ENCODE peak calls at places on chromosomes 11 and 22, in six cellular contexts. T, L, R, U, F and H are unnamed samples.

GRCh38 chr11:100576044-100577021 is 110.8 kb upstream of the ARHGAP42 start:
- DNase-seq in T (peak; percentile 19), L (no peak), R (peak; percentile 68), U (no peak), F (peak; percentile 44), H (no peak)

GRCh38 chr22:44049369-44050231 is 25.5 kb downstream of the PARVB start:
- DNase-seq in T (no peak), L (no peak), R (no peak), U (no peak), F (no peak), H (no peak)

GRCh38 chr11:2929880-2930704 is 872 bp upstream of the PHLDA2 start:
- DNase-seq in T (peak; percentile 79), L (peak; percentile 65), R (peak; percentile 76), U (peak; percentile 74), F (no peak), H (no peak)

GRCh38 chr11:115078461-115079438 is 400.4 kb downstream of the NXPE2 start:
- DNase-seq in T (no peak), L (no peak), R (no peak), U (no peak), F (no peak), H (no peak)

GRCh38 chr22:44331881-44332714 is 19.3 kb upstream of the SHISAL1 start:
- DNase-seq in T (no peak), L (no peak), R (no peak), U (no peak), F (no peak), H (no peak)

GRCh38 chr11:76672431-76673163 is 2.0 kb upstream of the LRRC32 start:
- DNase-seq in T (no peak), L (peak; percentile 52), R (no peak), U (no peak), F (peak; percentile 97), H (peak; percentile 52)

GRCh38 chr11:30949838-30950237 is 363.7 kb upstream of the MPPED2 start:
- DNase-seq in T (no peak), L (no peak), R (no peak), U (no peak), F (no peak), H (no peak)

GRCh38 chr22:31253949-31254348 is 38.3 kb downstream of the PIK3IP1 start:
- DNase-seq in T (peak; percentile 10), L (no peak), R (no peak), U (peak; percentile 92), F (no peak), H (no peak)

GRCh38 chr11:17774232-17775034 is 39.9 kb downstream of the KCNC1 start:
- DNase-seq in T (no peak), L (peak; percentile 32), R (no peak), U (no peak), F (no peak), H (no peak)

GRCh38 chr22:44709881-44710400 is 7.9 kb downstream of the PRR5 start:
- DNase-seq in T (no peak), L (no peak), R (no peak), U (no peak), F (no peak), H (peak; percentile 62)

GRCh38 chr22:39610766-39611165 is 40.2 kb downstream of the CACNA1I start:
- DNase-seq in T (no peak), L (no peak), R (no peak), U (no peak), F (no peak), H (no peak)

GRCh38 chr22:49462291-49462690 is 365.4 kb downstream of the BRD1 start:
- DNase-seq in T (no peak), L (no peak), R (no peak), U (no peak), F (no peak), H (no peak)

GRCh38 chr11:121575963-121576290 is 123.2 kb upstream of the SORL1-AS1 start:
- DNase-seq in T (no peak), L (no peak), R (no peak), U (no peak), F (no peak), H (no peak)

GRCh38 chr11:66326261-66327111 is 9.6 kb upstream of the CD248 start:
- DNase-seq in T (no peak), L (peak; percentile 81), R (peak; percentile 37), U (no peak), F (peak; percentile 73), H (no peak)

GRCh38 chr22:35552186-35552842 is 11.7 kb downstream of the RASD2 start:
- DNase-seq in T (peak; percentile 67), L (no peak), R (peak; percentile 55), U (no peak), F (peak; percentile 94), H (peak; percentile 48)

GRCh38 chr11:70711911-70712185 is 313.5 kb downstream of the CTTN start:
- DNase-seq in T (no peak), L (no peak), R (no peak), U (no peak), F (no peak), H (no peak)

GRCh38 chr22:41524809-41525449 is 19.3 kb downstream of the POLR3H start:
- DNase-seq in T (no peak), L (no peak), R (no peak), U (no peak), F (no peak), H (no peak)

GRCh38 chr11:12287374-12288211 is 89.8 kb upstream of the PARVA start:
- DNase-seq in T (peak; percentile 91), L (peak; percentile 77), R (peak; percentile 99), U (peak; percentile 41), F (no peak), H (no peak)

GRCh38 chr22:38941488-38941987 is 15.9 kb upstream of the APOBEC3A start:
- DNase-seq in T (no peak), L (no peak), R (no peak), U (no peak), F (no peak), H (no peak)

GRCh38 chr11:67648140-67648795 is 2.3 kb downstream of the ACY3 start:
- DNase-seq in T (no peak), L (no peak), R (no peak), U (peak; percentile 76), F (peak; percentile 95), H (no peak)

GRCh38 chr22:24097961-24098391 is 83.3 kb upstream of the SUSD2 start:
- DNase-seq in T (no peak), L (no peak), R (no peak), U (no peak), F (no peak), H (no peak)

GRCh38 chr22:46104170-46104880 is 46.0 kb upstream of the PPARA start:
- DNase-seq in T (no peak), L (peak; percentile 70), R (no peak), U (peak; percentile 94), F (no peak), H (no peak)
- TF ChIP-seq CTCF in T (no peak), L (no peak), R (no peak), U (no peak), F (no peak), H (no peak)

GRCh38 chr11:124872741-124873140 is 7.5 kb downstream of the ROBO3 start:
- DNase-seq in T (no peak), L (no peak), R (no peak), U (no peak), F (no peak), H (no peak)
- TF ChIP-seq CTCF in T (no peak), L (no peak), R (no peak), U (no peak), F (no peak), H (no peak)

DNA sequence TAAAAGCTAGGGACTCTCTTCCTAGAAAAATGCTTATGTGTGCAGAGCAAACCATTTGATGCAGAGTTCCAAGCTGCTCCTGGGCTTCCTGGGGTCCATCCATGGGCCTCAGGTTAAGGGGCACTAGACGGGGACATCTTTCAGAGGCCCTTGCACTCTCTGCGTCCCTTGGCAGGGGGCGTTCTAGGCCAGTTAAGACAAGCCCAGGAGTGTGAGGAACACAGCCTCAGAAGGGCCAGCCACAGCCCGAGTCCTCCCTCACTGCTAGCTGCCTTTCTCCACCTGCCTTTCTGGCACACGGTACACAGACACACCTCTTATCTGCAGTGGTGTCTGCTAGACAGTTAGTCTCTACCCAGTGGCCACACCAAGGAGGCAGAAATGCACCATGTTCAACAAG is 18.0 kb upstream of the BID start:
- DNase-seq in T (no peak), L (no peak), R (no peak), U (no peak), F (no peak), H (no peak)
- TF ChIP-seq CTCF in T (no peak), L (no peak), R (peak; percentile 4), U (no peak), F (peak; percentile 51), H (no peak)

GRCh38 chr11:112885744-112886706 is 75.2 kb upstream of the NCAM1 start:
- DNase-seq in T (no peak), L (no peak), R (no peak), U (no peak), F (no peak), H (no peak)
- TF ChIP-seq CTCF in T (no peak), L (no peak), R (no peak), U (no peak), F (no peak), H (no peak)

DNA sequence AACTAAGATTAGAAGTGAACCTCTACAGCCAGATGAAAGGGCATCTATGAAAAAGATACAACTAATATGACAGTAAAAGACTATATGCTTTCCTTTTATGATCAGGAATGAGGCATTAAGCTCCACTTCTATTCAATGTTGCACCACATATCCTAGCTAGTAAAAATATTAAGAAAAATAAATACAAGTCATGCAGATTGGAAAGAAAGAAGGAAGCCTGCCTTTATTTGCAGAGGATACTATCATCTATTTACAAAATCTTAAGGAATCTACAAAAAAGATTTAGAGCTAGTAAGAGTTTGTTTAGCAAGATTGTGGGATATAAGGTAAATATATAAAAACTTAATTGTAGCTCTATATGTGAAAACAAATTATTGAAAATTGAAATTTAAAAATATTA is 308.8 kb downstream of the DYNC2H1 start:
- DNase-seq in T (no peak), L (no peak), R (no peak), U (no peak), F (no peak), H (no peak)
- TF ChIP-seq CTCF in T (no peak), L (no peak), R (no peak), U (no peak), F (no peak), H (no peak)

GRCh38 chr11:58963551-58964075 is 24.3 kb downstream of the GLYATL1 start:
- DNase-seq in T (peak; percentile 10), L (no peak), R (peak; percentile 69), U (peak; percentile 42), F (no peak), H (no peak)
- TF ChIP-seq CTCF in T (no peak), L (no peak), R (peak; percentile 50), U (peak; percentile 46), F (no peak), H (no peak)

GRCh38 chr22:27876684-27877083 is 42.4 kb downstream of the PITPNB start:
- DNase-seq in T (no peak), L (no peak), R (peak; percentile 65), U (no peak), F (no peak), H (no peak)

GRCh38 chr22:27877501-27877900 is 41.6 kb downstream of the PITPNB start:
- DNase-seq in T (no peak), L (no peak), R (no peak), U (no peak), F (no peak), H (no peak)

GRCh38 chr22:27880778-27881394 is 38.2 kb downstream of the PITPNB start:
- DNase-seq in T (peak; percentile 46), L (no peak), R (peak; percentile 85), U (peak; percentile 55), F (peak; percentile 74), H (no peak)

GRCh38 chr22:27881404-27881803 is 37.7 kb downstream of the PITPNB start:
- DNase-seq in T (no peak), L (no peak), R (peak; percentile 48), U (peak; percentile 31), F (no peak), H (no peak)

GRCh38 chr22:27879923-27880322 is 39.1 kb downstream of the PITPNB start:
- DNase-seq in T (peak; percentile 27), L (no peak), R (peak; percentile 52), U (no peak), F (peak; percentile 53), H (no peak)
- TF ChIP-seq CTCF in T (peak; percentile 75), L (peak; percentile 44), R (peak; percentile 71), U (peak; percentile 46), F (peak; percentile 79), H (no peak)